ENCODE peak calls at places on chromosome 11, in four cellular contexts. One of them, this sample, is unnamed.

GRCh38 chr11:2772544-2773031 is 72.8 kb upstream of the KCNQ1OT1 start:
- DNase-seq in AG09319: no peak
- DNase-seq in fibroblast of mammary gland: peak
- DNase-seq in fibroblast of pulmonary artery: peak
- DNase-seq in this sample: peak

GRCh38 chr11:112555491-112556364 is 295.1 kb upstream of the PLET1 start:
- DNase-seq in fibroblast of pulmonary artery: peak
- DNase-seq in fibroblast of mammary gland: peak
- DNase-seq in AG09319: peak
- DNase-seq in this sample: no peak

GRCh38 chr11:27431808-27432207 is 40.8 kb downstream of the LGR4 start:
- DNase-seq in AG09319: no peak
- DNase-seq in fibroblast of pulmonary artery: no peak
- DNase-seq in fibroblast of mammary gland: no peak
- DNase-seq in this sample: no peak

GRCh38 chr11:59705281-59705680 is 8.4 kb downstream of the OR10V1 start:
- DNase-seq in fibroblast of mammary gland: no peak
- DNase-seq in fibroblast of pulmonary artery: no peak
- DNase-seq in AG09319: no peak
- DNase-seq in this sample: no peak

GRCh38 chr11:2398664-2399355 is 1.7 kb upstream of the TSSC4 start:
- DNase-seq in fibroblast of mammary gland: no peak
- DNase-seq in fibroblast of pulmonary artery: no peak
- DNase-seq in AG09319: no peak
- DNase-seq in this sample: no peak

GRCh38 chr11:102807921-102808320 is 10.0 kb upstream of the MMP1 start:
- DNase-seq in fibroblast of pulmonary artery: no peak
- DNase-seq in fibroblast of mammary gland: peak
- DNase-seq in AG09319: no peak
- DNase-seq in this sample: no peak

GRCh38 chr11:7413961-7414728 is 71.2 kb upstream of the OLFML1 start:
- DNase-seq in AG09319: peak
- DNase-seq in fibroblast of mammary gland: no peak
- DNase-seq in fibroblast of pulmonary artery: no peak
- DNase-seq in this sample: no peak

GRCh38 chr11:28657378-28658030 is 549.3 kb downstream of the METTL15 start:
- DNase-seq in AG09319: no peak
- DNase-seq in fibroblast of pulmonary artery: peak
- DNase-seq in fibroblast of mammary gland: no peak
- DNase-seq in this sample: no peak

GRCh38 chr11:11407065-11407737 is 54.2 kb upstream of the CSNK2A3 start:
- DNase-seq in AG09319: no peak
- DNase-seq in fibroblast of mammary gland: peak
- DNase-seq in fibroblast of pulmonary artery: no peak
- DNase-seq in this sample: no peak

GRCh38 chr11:93131709-93132108 is 66.1 kb downstream of the SLC36A4 start:
- DNase-seq in fibroblast of mammary gland: no peak
- DNase-seq in AG09319: no peak
- DNase-seq in fibroblast of pulmonary artery: no peak
- DNase-seq in this sample: no peak

GRCh38 chr11:101430236-101430635 is 153.6 kb downstream of the TRPC6 start:
- DNase-seq in fibroblast of mammary gland: no peak
- DNase-seq in fibroblast of pulmonary artery: no peak
- DNase-seq in AG09319: no peak
- DNase-seq in this sample: no peak

GRCh38 chr11:43116071-43116470 is 195.7 kb upstream of the API5 start:
- DNase-seq in fibroblast of mammary gland: no peak
- DNase-seq in AG09319: no peak
- DNase-seq in fibroblast of pulmonary artery: no peak
- DNase-seq in this sample: no peak

GRCh38 chr11:84014539-84014938 is 728.4 kb upstream of the CCDC90B start:
- DNase-seq in AG09319: no peak
- DNase-seq in fibroblast of mammary gland: no peak
- DNase-seq in fibroblast of pulmonary artery: no peak
- DNase-seq in this sample: no peak

GRCh38 chr11:125428486-125429173 is 67.4 kb downstream of the FEZ1 start:
- DNase-seq in AG09319: no peak
- DNase-seq in fibroblast of mammary gland: no peak
- DNase-seq in fibroblast of pulmonary artery: no peak
- DNase-seq in this sample: no peak

GRCh38 chr11:47944555-47945128 is 35.7 kb upstream of the PTPRJ start:
- DNase-seq in AG09319: no peak
- DNase-seq in fibroblast of pulmonary artery: no peak
- DNase-seq in fibroblast of mammary gland: no peak
- DNase-seq in this sample: no peak

GRCh38 chr11:35352107-35352888 is 67.1 kb downstream of the SLC1A2 start:
- DNase-seq in fibroblast of mammary gland: peak
- DNase-seq in fibroblast of pulmonary artery: peak
- DNase-seq in AG09319: no peak
- DNase-seq in this sample: no peak

GRCh38 chr11:100584201-100584600 is 102.9 kb upstream of the ARHGAP42 start:
- DNase-seq in fibroblast of pulmonary artery: no peak
- DNase-seq in fibroblast of mammary gland: no peak
- DNase-seq in AG09319: no peak
- DNase-seq in this sample: no peak

GRCh38 chr11:60951909-60952741 is at the start of gene SLC15A3:
- DNase-seq in fibroblast of mammary gland: peak
- DNase-seq in fibroblast of pulmonary artery: peak
- DNase-seq in AG09319: no peak
- DNase-seq in this sample: peak

GRCh38 chr11:109374441-109374840 is 47.5 kb upstream of the C11orf87 start:
- DNase-seq in fibroblast of mammary gland: no peak
- DNase-seq in fibroblast of pulmonary artery: no peak
- DNase-seq in AG09319: no peak
- DNase-seq in this sample: no peak

GRCh38 chr11:47716692-47717091 is 1.5 kb upstream of the AGBL2 start:
- DNase-seq in fibroblast of mammary gland: no peak
- DNase-seq in fibroblast of pulmonary artery: no peak
- DNase-seq in AG09319: no peak
- DNase-seq in this sample: no peak

GRCh38 chr11:68963779-68964178 is 17.0 kb downstream of the MRGPRD start:
- DNase-seq in fibroblast of pulmonary artery: no peak
- DNase-seq in AG09319: no peak
- DNase-seq in fibroblast of mammary gland: no peak
- DNase-seq in this sample: no peak

GRCh38 chr11:65912840-65913239 is 6.0 kb downstream of the C11orf68 start:
- DNase-seq in fibroblast of mammary gland: peak
- DNase-seq in AG09319: peak
- DNase-seq in fibroblast of pulmonary artery: peak
- DNase-seq in this sample: no peak

GRCh38 chr11:128874406-128874805 is 7.3 kb upstream of the KCNJ1 start:
- DNase-seq in fibroblast of mammary gland: peak
- DNase-seq in AG09319: no peak
- DNase-seq in fibroblast of pulmonary artery: peak
- DNase-seq in this sample: no peak

GRCh38 chr11:1877211-1878133 is 14.2 kb downstream of the PRR33 start:
- DNase-seq in AG09319: no peak
- DNase-seq in fibroblast of mammary gland: peak
- DNase-seq in fibroblast of pulmonary artery: peak
- DNase-seq in this sample: no peak

GRCh38 chr11:23789938-23790371 is 706.9 kb upstream of the LUZP2 start:
- DNase-seq in AG09319: no peak
- DNase-seq in fibroblast of pulmonary artery: peak
- DNase-seq in fibroblast of mammary gland: peak
- DNase-seq in this sample: no peak

GRCh38 chr11:82989628-82990404 is 81.9 kb downstream of the RAB30 start:
- DNase-seq in fibroblast of pulmonary artery: no peak
- DNase-seq in fibroblast of mammary gland: no peak
- DNase-seq in AG09319: no peak
- DNase-seq in this sample: no peak

GRCh38 chr11:46489668-46490560 is 98.3 kb upstream of the CHRM4 start:
- DNase-seq in fibroblast of pulmonary artery: peak
- DNase-seq in AG09319: no peak
- DNase-seq in fibroblast of mammary gland: peak
- DNase-seq in this sample: no peak

DNA sequence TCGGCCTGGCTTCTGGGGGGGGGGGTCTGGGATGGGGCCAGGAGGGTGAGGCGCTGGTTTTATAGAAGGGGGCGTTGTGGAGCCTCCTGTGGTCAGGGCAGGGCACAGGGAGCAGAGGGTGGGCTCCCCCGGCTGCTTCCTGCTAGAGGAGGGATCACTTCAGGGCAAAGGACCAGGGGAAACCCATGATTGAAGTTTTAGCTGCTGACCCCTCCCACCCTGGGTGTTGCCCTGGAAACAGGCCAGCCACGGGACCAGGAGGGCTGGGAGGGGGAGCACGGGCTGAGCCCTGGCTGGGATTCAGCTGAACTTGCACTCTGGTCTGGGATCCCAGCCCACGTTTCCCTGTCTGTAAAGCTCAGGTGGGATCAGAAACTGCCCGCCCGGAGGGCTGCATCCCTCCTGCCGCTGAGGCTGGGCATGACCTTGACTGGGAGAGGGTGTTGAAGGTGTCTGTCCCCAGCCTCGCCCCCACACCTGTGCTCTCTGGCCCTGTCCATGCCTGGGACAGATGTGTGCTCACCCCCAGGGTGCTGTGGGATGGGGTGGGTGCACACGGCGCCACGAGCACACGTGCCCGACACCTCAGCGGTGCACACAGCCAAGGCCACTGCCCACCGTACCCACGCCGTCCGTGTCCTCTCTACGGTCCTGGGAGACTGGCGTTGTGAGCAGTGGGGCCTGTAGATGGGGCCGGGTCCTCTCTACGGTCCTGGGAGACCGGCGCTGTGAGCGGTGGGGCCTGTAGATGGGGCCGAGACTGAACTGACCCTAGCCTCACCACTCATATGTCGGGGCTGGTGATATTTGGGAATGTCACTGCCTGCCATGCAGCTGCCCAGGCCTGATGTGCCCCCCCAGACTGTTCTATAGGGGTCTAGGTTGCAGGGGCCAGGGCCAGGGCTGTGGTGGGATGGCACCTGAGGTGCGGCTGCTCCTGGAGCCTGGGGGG is 2.3 kb downstream of the TSPAN4 start:
- DNase-seq in fibroblast of pulmonary artery: peak
- DNase-seq in fibroblast of mammary gland: peak
- DNase-seq in AG09319: peak
- DNase-seq in this sample: no peak
- TF ChIP-seq CTCF in fibroblast of pulmonary artery: no peak
- TF ChIP-seq CTCF in fibroblast of mammary gland: no peak
- TF ChIP-seq CTCF in AG09319: no peak
- TF ChIP-seq CTCF in this sample: no peak

DNA sequence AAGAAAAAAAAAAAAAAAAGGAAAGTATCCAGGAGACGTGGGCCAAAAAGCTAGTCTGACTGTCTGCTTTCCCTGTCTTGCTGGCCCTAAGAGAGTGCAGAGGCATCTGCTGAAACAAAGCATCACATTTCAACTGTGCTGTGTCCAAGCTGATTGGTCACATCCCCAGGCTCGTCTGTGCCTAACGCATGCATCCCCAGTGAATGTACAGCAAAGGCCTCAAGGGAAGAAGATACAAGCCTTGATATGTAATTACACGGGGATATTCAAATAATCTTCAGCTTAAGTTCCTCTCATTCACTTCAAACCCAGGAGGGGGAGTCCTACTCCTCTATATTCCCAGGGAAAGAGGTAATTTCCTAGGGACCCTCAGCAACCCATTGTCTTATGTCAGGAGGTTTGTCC is 5.4 kb upstream of the SORL1 start:
- DNase-seq in fibroblast of mammary gland: peak
- DNase-seq in AG09319: no peak
- DNase-seq in fibroblast of pulmonary artery: peak
- DNase-seq in this sample: no peak
- TF ChIP-seq CTCF in fibroblast of mammary gland: peak
- TF ChIP-seq CTCF in AG09319: peak
- TF ChIP-seq CTCF in fibroblast of pulmonary artery: peak
- TF ChIP-seq CTCF in this sample: no peak

GRCh38 chr11:62439785-62440602 is 21.2 kb downstream of the SCGB1A1 start:
- DNase-seq in fibroblast of mammary gland: peak
- DNase-seq in AG09319: no peak
- DNase-seq in fibroblast of pulmonary artery: peak
- DNase-seq in this sample: no peak
- TF ChIP-seq CTCF in fibroblast of mammary gland: peak
- TF ChIP-seq CTCF in AG09319: peak
- TF ChIP-seq CTCF in fibroblast of pulmonary artery: no peak
- TF ChIP-seq CTCF in this sample: no peak

DNA sequence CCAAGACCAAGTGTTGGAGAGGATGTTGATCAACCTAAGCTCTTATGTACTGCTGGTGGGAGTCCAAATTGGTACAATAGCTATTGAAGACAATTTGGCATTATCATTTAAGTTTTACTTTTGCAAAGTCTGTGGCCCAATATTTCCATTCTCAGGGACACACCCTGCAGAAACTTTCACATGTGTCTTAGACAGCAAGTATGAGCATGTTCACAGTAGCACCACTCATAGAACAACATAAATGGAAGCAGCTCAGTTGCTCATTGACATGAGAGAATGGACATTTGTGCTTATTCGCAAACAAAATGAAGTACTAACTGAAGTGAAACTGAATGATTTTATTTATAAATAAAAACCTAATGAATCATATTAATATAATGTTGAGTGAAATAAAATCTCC is 135.5 kb downstream of the NOX4 start:
- DNase-seq in fibroblast of pulmonary artery: no peak
- DNase-seq in AG09319: no peak
- DNase-seq in fibroblast of mammary gland: no peak
- DNase-seq in this sample: no peak
- TF ChIP-seq CTCF in fibroblast of pulmonary artery: no peak
- TF ChIP-seq CTCF in AG09319: no peak
- TF ChIP-seq CTCF in fibroblast of mammary gland: no peak
- TF ChIP-seq CTCF in this sample: no peak

DNA sequence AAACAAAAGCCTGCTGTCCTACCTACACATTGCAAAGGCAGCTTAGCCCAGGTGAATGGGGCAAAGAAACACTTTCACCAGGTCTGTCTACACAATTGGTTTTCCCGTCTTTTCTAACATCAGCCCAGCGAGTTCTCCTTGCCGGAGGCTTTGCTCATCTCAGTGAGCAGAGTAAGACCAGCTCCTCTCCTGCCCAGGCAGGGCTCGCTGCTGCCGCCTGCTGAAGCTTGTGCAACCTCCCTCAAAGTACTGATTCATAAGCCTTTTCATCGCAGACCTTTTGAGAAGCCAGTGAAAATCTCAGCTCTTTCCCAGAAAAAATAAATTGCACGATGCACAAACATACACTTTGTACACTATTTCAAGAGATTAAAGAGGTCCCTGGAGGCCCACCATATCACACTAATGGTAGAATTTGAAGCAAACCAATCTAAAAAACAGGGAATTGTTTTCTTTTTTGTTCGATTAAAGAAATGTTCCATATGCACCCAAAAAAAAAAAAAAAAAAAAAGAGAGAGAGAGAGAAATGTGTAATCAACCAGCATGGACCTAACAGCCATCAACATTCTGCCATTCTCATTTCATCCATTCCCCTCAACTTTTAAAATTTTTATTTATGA is 328.1 kb upstream of the MPPED2 start:
- DNase-seq in fibroblast of pulmonary artery: peak
- DNase-seq in AG09319: no peak
- DNase-seq in fibroblast of mammary gland: peak
- DNase-seq in this sample: no peak
- TF ChIP-seq CTCF in fibroblast of pulmonary artery: peak
- TF ChIP-seq CTCF in AG09319: peak
- TF ChIP-seq CTCF in fibroblast of mammary gland: peak
- TF ChIP-seq CTCF in this sample: no peak

This sample was measured in natural killer cell.